ENCODE peak calls at places on chromosomes 4 and X, in eight cellular contexts. B, N, X, I, J, A, V and F are unnamed samples.
A peak's percentile ranks its signal among the peaks of the same experiment; 100 is the strongest.

GRCh38 chr4:89486042-89486441 is 178.4 kb upstream of the GPRIN3 start:
- DNase-seq in B (no peak), N (no peak), X (no peak), I (no peak), J (peak; percentile 16), A (no peak), V (no peak), F (no peak)

GRCh38 chrX:82412851-82413250 is 1095.2 kb upstream of the POU3F4 start:
- DNase-seq in B (no peak), N (peak; percentile 1), X (no peak), I (no peak), J (no peak), A (no peak), V (no peak), F (no peak)

GRCh38 chr4:41455215-41455614 is 82.7 kb upstream of the LIMCH1 start:
- DNase-seq in B (no peak), N (no peak), X (no peak), I (no peak), J (no peak), A (no peak), V (no peak), F (no peak)

GRCh38 chr4:122691988-122692387 is 40.5 kb upstream of the BBS12 start:
- DNase-seq in B (no peak), N (no peak), X (no peak), I (no peak), J (no peak), A (no peak), V (no peak), F (no peak)

GRCh38 chrX:96688789-96689188 is 4.1 kb downstream of the DIAPH2 start:
- DNase-seq in B (no peak), N (no peak), X (no peak), I (no peak), J (no peak), A (no peak), V (no peak), F (no peak)

GRCh38 chrX:45986971-45987370 is 558.2 kb downstream of the ZNF674 start:
- DNase-seq in B (no peak), N (no peak), X (no peak), I (no peak), J (no peak), A (no peak), V (no peak), F (no peak)

GRCh38 chr4:117987464-117987863 is 46.8 kb upstream of the NDST3 start:
- DNase-seq in B (no peak), N (no peak), X (no peak), I (no peak), J (no peak), A (no peak), V (no peak), F (no peak)

GRCh38 chr4:75142850-75143249 is 209.9 kb downstream of the PARM1 start:
- DNase-seq in B (no peak), N (no peak), X (no peak), I (no peak), J (no peak), A (no peak), V (no peak), F (no peak)

GRCh38 chr4:25879991-25880641 is 17.3 kb upstream of the SEL1L3 start:
- DNase-seq in B (no peak), N (no peak), X (no peak), I (peak; percentile 38), J (no peak), A (no peak), V (no peak), F (no peak)

GRCh38 chr4:168220893-168221292 is 97.7 kb downstream of the DDX60 start:
- DNase-seq in B (no peak), N (no peak), X (no peak), I (no peak), J (no peak), A (no peak), V (no peak), F (no peak)

GRCh38 chrX:39950035-39950688 is 147.6 kb downstream of the BCOR start:
- DNase-seq in B (no peak), N (no peak), X (no peak), I (no peak), J (no peak), A (no peak), V (no peak), F (no peak)

GRCh38 chr4:88007304-88008132 is at the start of gene PKD2:
- DNase-seq in B (peak; percentile 75), N (peak; percentile 32), X (no peak), I (peak; percentile 42), J (peak; percentile 80), A (no peak), V (peak; percentile 84), F (peak; percentile 72)

GRCh38 chr4:7806080-7806630 is 133.5 kb downstream of the AFAP1 start:
- DNase-seq in B (no peak), N (no peak), X (no peak), I (no peak), J (no peak), A (no peak), V (peak; percentile 41), F (no peak)

GRCh38 chr4:178471385-178471784 is 1029.1 kb upstream of the AGA start:
- DNase-seq in B (no peak), N (no peak), X (no peak), I (no peak), J (no peak), A (no peak), V (no peak), F (no peak)

GRCh38 chr4:103787057-103787456 is 67.3 kb upstream of the TACR3 start:
- DNase-seq in B (no peak), N (no peak), X (no peak), I (no peak), J (no peak), A (no peak), V (no peak), F (no peak)

GRCh38 chr4:70714061-70714468 is 7.7 kb upstream of the RUFY3 start:
- DNase-seq in B (no peak), N (no peak), X (no peak), I (no peak), J (no peak), A (no peak), V (no peak), F (no peak)

GRCh38 chr4:184896868-184897715 is 71.3 kb upstream of the ACSL1 start:
- DNase-seq in B (no peak), N (no peak), X (no peak), I (no peak), J (no peak), A (peak; percentile 13), V (no peak), F (no peak)

GRCh38 chr4:158253350-158253980 is 43.2 kb downstream of the TMEM144 start:
- DNase-seq in B (peak; percentile 25), N (peak; percentile 27), X (peak; percentile 41), I (no peak), J (peak; percentile 65), A (peak; percentile 21), V (peak; percentile 21), F (peak; percentile 66)

GRCh38 chr4:18314731-18315130 is 293.2 kb upstream of the LCORL start:
- DNase-seq in B (no peak), N (no peak), X (no peak), I (no peak), J (no peak), A (no peak), V (no peak), F (no peak)

GRCh38 chrX:106247162-106247561 is 79.1 kb downstream of the PWWP3B start:
- DNase-seq in B (no peak), N (peak; percentile 18), X (no peak), I (no peak), J (no peak), A (no peak), V (no peak), F (no peak)

GRCh38 chr4:63717384-63717783 is 691.9 kb downstream of the TECRL start:
- DNase-seq in B (no peak), N (no peak), X (no peak), I (no peak), J (peak; percentile 35), A (no peak), V (no peak), F (no peak)
- TF ChIP-seq CTCF in B (no peak), N (no peak), X (peak; percentile 18), I (no peak), J (peak; percentile 44), A (no peak), V (peak; percentile 22), F (peak; percentile 56)

DNA sequence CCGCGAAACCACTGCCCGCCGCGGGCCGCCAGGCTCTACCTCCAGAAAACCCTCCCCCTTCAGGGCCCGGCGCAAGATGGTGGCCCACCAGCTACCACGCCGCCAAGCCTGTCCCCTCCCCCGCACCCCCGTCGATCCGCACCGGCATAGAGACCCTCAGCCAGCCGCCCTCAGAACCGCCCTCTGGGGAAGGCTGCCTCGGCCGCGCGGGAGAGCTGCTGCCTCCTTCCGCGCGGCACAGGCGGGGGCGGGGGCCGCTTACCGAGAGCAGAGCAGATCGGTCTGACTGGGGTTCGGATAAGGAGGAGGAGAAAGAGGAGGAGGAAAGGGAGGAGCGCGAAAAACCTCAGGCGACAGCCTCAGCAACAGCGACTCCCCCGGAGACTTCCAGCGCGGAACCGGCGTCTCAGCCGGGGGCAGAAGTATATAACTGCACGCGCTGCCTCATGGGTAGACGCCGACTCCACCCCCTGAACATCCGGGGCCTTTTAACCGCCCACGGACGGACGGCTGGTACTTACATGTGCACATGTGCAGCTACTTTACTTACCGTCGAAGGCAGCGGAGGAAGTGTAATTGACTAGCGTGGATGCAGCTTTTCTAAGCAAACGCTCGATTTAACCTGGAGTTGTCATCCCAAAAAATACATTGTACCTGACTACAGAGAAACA is at the start of gene ZNF280C:
- DNase-seq in B (peak; percentile 88), N (peak; percentile 91), X (peak; percentile 79), I (peak; percentile 93), J (peak; percentile 93), A (peak; percentile 56), V (peak; percentile 76), F (peak; percentile 74)
- TF ChIP-seq CTCF in B (peak; percentile 31), N (no peak), X (peak; percentile 64), I (peak; percentile 23), J (peak; percentile 33), A (peak; percentile 42), V (no peak), F (no peak)

DNA sequence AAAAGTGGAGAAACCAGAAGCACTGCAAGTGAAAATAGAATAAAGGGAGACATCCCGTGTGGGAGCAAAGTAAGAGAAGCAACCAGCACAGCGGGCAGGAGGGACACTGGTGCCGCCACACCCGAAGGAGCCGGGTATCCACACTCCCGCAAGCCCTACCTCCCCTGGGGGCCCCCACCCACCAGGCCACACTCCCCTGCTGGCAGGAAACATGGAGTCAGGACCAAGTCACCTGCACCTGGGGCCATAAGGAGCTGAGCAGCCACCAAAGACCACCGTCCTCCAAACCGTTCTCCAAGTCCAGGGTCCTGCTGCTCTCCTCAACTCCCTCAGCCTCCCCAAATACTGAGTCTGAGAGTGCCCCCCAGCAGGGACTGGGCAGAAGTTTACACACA is 30.5 kb downstream of the FGFRL1 start:
- DNase-seq in B (no peak), N (no peak), X (no peak), I (no peak), J (no peak), A (no peak), V (no peak), F (no peak)
- TF ChIP-seq CTCF in B (no peak), N (no peak), X (no peak), I (no peak), J (no peak), A (no peak), V (no peak), F (no peak)

GRCh38 chrX:51743179-51743957 is at the start of gene GSPT2:
- DNase-seq in B (peak; percentile 53), N (no peak), X (peak; percentile 27), I (peak; percentile 66), J (peak; percentile 61), A (peak; percentile 24), V (peak; percentile 43), F (peak; percentile 43)

GRCh38 chrX:51742586-51742985 is 656 bp upstream of the GSPT2 start:
- DNase-seq in B (no peak), N (no peak), X (no peak), I (no peak), J (no peak), A (no peak), V (peak; percentile 16), F (no peak)

GRCh38 chrX:51747671-51748070 is 4.4 kb downstream of the GSPT2 start:
- DNase-seq in B (no peak), N (no peak), X (no peak), I (no peak), J (no peak), A (no peak), V (no peak), F (no peak)
- TF ChIP-seq CTCF in B (no peak), N (no peak), X (no peak), I (no peak), J (no peak), A (no peak), V (no peak), F (no peak)